ENCODE peak calls at places on chromosomes 11 and 22, in eight cellular contexts. N, U, E, R, Y, L, W and C are unnamed samples.

GRCh38 chr11:130509942-130510341 is 61.5 kb downstream of the ADAMTS15 start:
- DNase-seq in N (no peak), U (no peak), E (no peak), R (no peak), Y (no peak), L (no peak), W (no peak), C (no peak)

GRCh38 chr11:111582881-111583280 is 19.4 kb upstream of the SIK2 start:
- DNase-seq in N (peak; percentile 31), U (no peak), E (no peak), R (no peak), Y (no peak), L (no peak), W (no peak), C (no peak)

GRCh38 chr11:69918938-69919650 is 99.9 kb upstream of the FGF3 start:
- DNase-seq in N (peak; percentile 64), U (peak; percentile 91), E (peak; percentile 84), R (peak; percentile 87), Y (peak; percentile 85), L (peak; percentile 79), W (no peak), C (peak; percentile 49)

GRCh38 chr22:43798492-43798891 is 13.6 kb downstream of the EFCAB6 start:
- DNase-seq in N (no peak), U (no peak), E (no peak), R (no peak), Y (no peak), L (no peak), W (no peak), C (no peak)

GRCh38 chr11:121523581-121524232 is 70.9 kb upstream of the SORL1-AS1 start:
- DNase-seq in N (no peak), U (no peak), E (no peak), R (no peak), Y (no peak), L (no peak), W (no peak), C (no peak)

GRCh38 chr22:20805972-20806471 is 32.1 kb downstream of the SERPIND1 start:
- DNase-seq in N (peak; percentile 36), U (no peak), E (no peak), R (peak; percentile 13), Y (no peak), L (no peak), W (no peak), C (no peak)

GRCh38 chr11:69636512-69636866 is 4.5 kb upstream of the CCND1 start:
- DNase-seq in N (peak; percentile 92), U (peak; percentile 83), E (peak; percentile 90), R (peak; percentile 82), Y (peak; percentile 53), L (peak; percentile 62), W (peak; percentile 86), C (no peak)

GRCh38 chr11:96341237-96342130 is 1.5 kb downstream of the MAML2 start:
- DNase-seq in N (peak; percentile 64), U (peak; percentile 57), E (no peak), R (peak; percentile 80), Y (peak; percentile 67), L (peak; percentile 60), W (no peak), C (no peak)

GRCh38 chr11:6615882-6616585 is 3.2 kb downstream of the TPP1 start:
- DNase-seq in N (no peak), U (no peak), E (no peak), R (no peak), Y (no peak), L (no peak), W (no peak), C (no peak)

GRCh38 chr11:100918551-100919500 is 210.8 kb downstream of the PGR start:
- DNase-seq in N (peak; percentile 31), U (no peak), E (no peak), R (no peak), Y (no peak), L (peak; percentile 80), W (no peak), C (no peak)

GRCh38 chr11:36037031-36037430 is 93.2 kb downstream of the LDLRAD3 start:
- DNase-seq in N (peak; percentile 64), U (no peak), E (no peak), R (no peak), Y (no peak), L (no peak), W (no peak), C (no peak)

GRCh38 chr11:10139656-10140055 is 154.4 kb downstream of the SBF2 start:
- DNase-seq in N (peak; percentile 84), U (peak; percentile 6), E (no peak), R (no peak), Y (no peak), L (no peak), W (no peak), C (no peak)

GRCh38 chr22:38299001-38299651 is 18.1 kb downstream of the CSNK1E start:
- DNase-seq in N (no peak), U (no peak), E (no peak), R (no peak), Y (no peak), L (no peak), W (no peak), C (no peak)

DNA sequence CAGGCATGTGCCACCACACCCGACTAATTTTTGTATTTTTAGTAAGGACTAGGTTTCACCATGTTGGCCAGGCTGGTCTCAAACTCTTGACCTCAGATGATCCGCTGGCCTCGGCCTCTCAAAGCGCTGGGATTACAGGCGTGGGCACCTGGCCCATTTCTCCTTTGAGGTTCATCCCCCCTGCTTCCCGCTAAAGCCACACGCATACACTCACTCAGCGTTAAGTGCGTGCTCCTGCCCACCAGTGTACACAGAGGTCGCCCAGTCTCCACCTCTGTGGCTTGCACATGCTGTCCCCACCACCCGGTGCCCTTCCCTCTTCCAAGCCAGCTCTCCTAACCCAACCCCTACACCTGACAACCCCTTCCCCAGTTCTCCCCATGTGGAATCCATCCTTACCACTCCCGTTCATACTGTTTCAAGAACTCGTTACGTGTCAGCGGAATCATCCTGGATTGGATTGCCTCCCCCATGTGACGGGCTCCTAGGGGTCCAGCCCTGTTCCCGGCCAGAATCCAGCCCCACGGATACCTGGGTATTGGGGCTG is 15.7 kb upstream of the CYTH4 start:
- DNase-seq in N (no peak), U (no peak), E (no peak), R (no peak), Y (no peak), L (no peak), W (no peak), C (no peak)
- H3K4me3 ChIP-seq in N (peak overlapping the region; percentile 49), U (no peak overlapping the region), E (no peak overlapping the region), R (no peak overlapping the region), Y (no peak overlapping the region), L (peak overlapping the region; percentile 39), W (peak overlapping the region; percentile 48), C (no peak overlapping the region)

GRCh38 chr11:46390331-46391171 is 1.0 kb downstream of the CHRM4 start:
- DNase-seq in N (no peak), U (no peak), E (no peak), R (no peak), Y (no peak), L (no peak), W (no peak), C (no peak)
- H3K4me3 ChIP-seq in N (no peak overlapping the region), U (no peak overlapping the region), E (peak overlapping the region; percentile 37), R (no peak overlapping the region), Y (no peak overlapping the region), L (peak overlapping the region; percentile 63), W (no peak overlapping the region), C (no peak overlapping the region)

GRCh38 chr22:46082633-46083032 is 67.7 kb upstream of the PPARA start:
- DNase-seq in N (no peak), U (no peak), E (no peak), R (no peak), Y (no peak), L (no peak), W (no peak), C (no peak)
- H3K4me3 ChIP-seq in N (no peak overlapping the region), U (no peak overlapping the region), E (no peak overlapping the region), R (peak overlapping the region; percentile 85), Y (peak overlapping the region; percentile 88), L (no peak overlapping the region), W (no peak overlapping the region), C (no peak overlapping the region)

GRCh38 chr11:117717485-117718314 is 79.3 kb downstream of the DSCAML1 start:
- DNase-seq in N (no peak), U (peak; percentile 69), E (peak; percentile 58), R (peak; percentile 58), Y (no peak), L (peak; percentile 32), W (no peak), C (no peak)
- H3K4me3 ChIP-seq in N (no peak overlapping the region), U (no peak overlapping the region), E (no peak overlapping the region), R (no peak overlapping the region), Y (no peak overlapping the region), L (no peak overlapping the region), W (no peak overlapping the region), C (no peak overlapping the region)

DNA sequence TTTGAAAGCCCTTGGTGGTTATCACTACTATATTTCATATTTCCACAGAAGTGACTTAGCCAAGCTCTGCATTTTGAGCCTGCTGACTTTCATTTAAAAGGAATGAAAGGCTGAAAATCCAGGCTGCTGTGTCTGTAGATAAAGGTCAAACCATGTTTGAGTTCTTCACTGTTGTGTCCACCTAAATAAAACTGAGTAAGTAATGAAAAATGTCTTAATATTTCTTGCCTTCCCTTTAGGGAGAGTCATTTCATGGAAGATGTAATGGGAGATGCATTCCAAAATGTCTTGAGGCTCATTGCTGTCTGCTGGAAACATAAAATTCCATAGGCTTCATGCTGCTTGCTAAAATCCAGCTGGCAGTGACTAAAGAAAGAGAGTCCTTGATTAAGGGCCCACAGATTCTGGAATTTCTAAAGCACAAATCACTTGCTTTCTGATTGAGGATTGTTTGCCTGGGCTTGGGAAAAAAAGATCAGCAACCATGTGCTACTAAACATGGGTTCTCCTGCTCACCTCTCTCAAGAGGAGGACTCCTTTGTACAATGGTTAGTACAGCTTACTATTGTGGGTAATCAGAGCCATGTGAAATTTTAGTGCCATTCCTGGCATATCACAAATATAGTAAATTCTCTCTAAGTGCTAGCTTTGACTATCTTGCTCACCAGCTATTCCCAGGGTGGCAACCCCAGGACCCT is 56.9 kb downstream of the PANX1 start:
- DNase-seq in N (peak; percentile 8), U (no peak), E (no peak), R (no peak), Y (no peak), L (no peak), W (peak; percentile 85), C (no peak)
- H3K4me3 ChIP-seq in N (no peak overlapping the region), U (no peak overlapping the region), E (no peak overlapping the region), R (no peak overlapping the region), Y (no peak overlapping the region), L (no peak overlapping the region), W (no peak overlapping the region), C (no peak overlapping the region)